ENCODE peak calls at places on chromosomes 11 and 22, in six cellular contexts. D, W, I, V, Q and S are unnamed samples.

GRCh38 chr11:72838691-72839305 is 24.6 kb downstream of the ATG16L2 start:
- DNase-seq in I (peak; percentile 33), D (peak; percentile 59), Q (peak; percentile 57), W (no peak), V (no peak), S (no peak)

GRCh38 chr11:116234989-116235567 is 537.7 kb downstream of the BUD13 start:
- DNase-seq in Q (no peak), D (no peak), I (no peak), W (no peak), V (no peak), S (no peak)

GRCh38 chr22:17159504-17159951 is 451 bp upstream of the HDHD5 start:
- DNase-seq in Q (peak; percentile 37), D (peak; percentile 56), I (peak; percentile 47), W (no peak), V (peak; percentile 47), S (no peak)

GRCh38 chr22:21951931-21952465 is 650 bp downstream of the PPM1F start:
- DNase-seq in V (peak; percentile 46), I (peak; percentile 53), Q (peak; percentile 60), W (peak; percentile 6), D (peak; percentile 39), S (no peak)

GRCh38 chr11:97964332-97965004 is 1056.3 kb upstream of the CNTN5 start:
- DNase-seq in D (no peak), V (no peak), W (no peak), I (no peak), Q (no peak), S (no peak)

GRCh38 chr11:75371930-75372876 is 20.7 kb upstream of the ARRB1 start:
- DNase-seq in Q (no peak), D (peak; percentile 68), W (no peak), I (no peak), V (peak; percentile 78), S (no peak)

GRCh38 chr11:9990221-9990973 is 303.6 kb downstream of the SBF2 start:
- DNase-seq in W (no peak), I (peak; percentile 37), Q (peak; percentile 74), V (no peak), D (peak; percentile 41), S (no peak)

GRCh38 chr11:117916956-117917355 is 12.2 kb downstream of the TMPRSS13 start:
- DNase-seq in D (no peak), I (no peak), W (no peak), Q (no peak), V (no peak), S (no peak)

GRCh38 chr11:46520971-46521745 is 72.7 kb downstream of the AMBRA1 start:
- DNase-seq in V (no peak), W (no peak), D (peak; percentile 65), Q (peak; percentile 79), I (peak; percentile 75), S (peak; percentile 36)

GRCh38 chr22:21082248-21082647 is 36.5 kb downstream of the LRRC74B start:
- DNase-seq in D (peak; percentile 30), W (no peak), Q (no peak), I (peak; percentile 25), V (no peak), S (no peak)

GRCh38 chr11:3841426-3842304 is 906 bp upstream of the RHOG start:
- DNase-seq in V (peak; percentile 82), Q (peak; percentile 91), I (peak; percentile 82), W (peak; percentile 38), D (peak; percentile 84), S (no peak)

GRCh38 chr22:48351376-48352085 is 1476.1 kb downstream of the BRD1 start:
- DNase-seq in W (no peak), D (no peak), I (no peak), V (no peak), Q (no peak), S (no peak)

GRCh38 chr11:115981814-115982471 is 477.7 kb upstream of the CADM1 start:
- DNase-seq in Q (no peak), W (no peak), D (no peak), V (no peak), I (no peak), S (no peak)

GRCh38 chr22:17785185-17786184 is 11.2 kb upstream of the BID start:
- DNase-seq in I (no peak), Q (peak; percentile 33), V (peak; percentile 34), D (peak; percentile 29), W (no peak), S (no peak)

GRCh38 chr22:29259253-29259899 is 8.4 kb downstream of the RHBDD3 start:
- DNase-seq in Q (peak; percentile 12), V (no peak), D (no peak), W (no peak), I (no peak), S (no peak)

GRCh38 chr11:133946541-133947297 is 10.0 kb downstream of the IGSF9B start:
- DNase-seq in V (no peak), Q (no peak), W (no peak), D (no peak), I (no peak), S (no peak)

GRCh38 chr22:39623603-39624500 is 53.3 kb downstream of the CACNA1I start:
- DNase-seq in D (no peak), W (no peak), V (no peak), I (no peak), Q (no peak), S (no peak)

GRCh38 chr11:87156970-87157369 is 119.2 kb downstream of the TMEM135 start:
- DNase-seq in I (no peak), Q (no peak), D (no peak), W (no peak), V (no peak), S (no peak)

GRCh38 chr11:132115454-132115853 is 745.0 kb downstream of the NTM start:
- DNase-seq in D (peak; percentile 81), W (no peak), Q (peak; percentile 52), V (no peak), I (peak; percentile 67), S (no peak)

GRCh38 chr11:70048279-70049024 is 29.7 kb upstream of the ANO1 start:
- DNase-seq in V (peak; percentile 92), Q (peak; percentile 17), D (no peak), W (no peak), I (no peak), S (no peak)

GRCh38 chr22:24205438-24206189 is 24.3 kb downstream of the SUSD2 start:
- DNase-seq in W (no peak), V (no peak), D (no peak), Q (no peak), I (no peak), S (no peak)

GRCh38 chr22:24200616-24201212 is 19.4 kb downstream of the SUSD2 start:
- DNase-seq in V (no peak), W (no peak), D (peak; percentile 64), I (peak; percentile 51), Q (peak; percentile 88), S (peak; percentile 38)

GRCh38 chr22:24198682-24199052 is 17.4 kb downstream of the SUSD2 start:
- DNase-seq in Q (no peak), I (no peak), W (no peak), D (no peak), V (no peak), S (no peak)

GRCh38 chr22:24207264-24208011 is 26.2 kb downstream of the SUSD2 start:
- DNase-seq in D (no peak), W (no peak), V (no peak), Q (no peak), I (no peak), S (no peak)

DNA sequence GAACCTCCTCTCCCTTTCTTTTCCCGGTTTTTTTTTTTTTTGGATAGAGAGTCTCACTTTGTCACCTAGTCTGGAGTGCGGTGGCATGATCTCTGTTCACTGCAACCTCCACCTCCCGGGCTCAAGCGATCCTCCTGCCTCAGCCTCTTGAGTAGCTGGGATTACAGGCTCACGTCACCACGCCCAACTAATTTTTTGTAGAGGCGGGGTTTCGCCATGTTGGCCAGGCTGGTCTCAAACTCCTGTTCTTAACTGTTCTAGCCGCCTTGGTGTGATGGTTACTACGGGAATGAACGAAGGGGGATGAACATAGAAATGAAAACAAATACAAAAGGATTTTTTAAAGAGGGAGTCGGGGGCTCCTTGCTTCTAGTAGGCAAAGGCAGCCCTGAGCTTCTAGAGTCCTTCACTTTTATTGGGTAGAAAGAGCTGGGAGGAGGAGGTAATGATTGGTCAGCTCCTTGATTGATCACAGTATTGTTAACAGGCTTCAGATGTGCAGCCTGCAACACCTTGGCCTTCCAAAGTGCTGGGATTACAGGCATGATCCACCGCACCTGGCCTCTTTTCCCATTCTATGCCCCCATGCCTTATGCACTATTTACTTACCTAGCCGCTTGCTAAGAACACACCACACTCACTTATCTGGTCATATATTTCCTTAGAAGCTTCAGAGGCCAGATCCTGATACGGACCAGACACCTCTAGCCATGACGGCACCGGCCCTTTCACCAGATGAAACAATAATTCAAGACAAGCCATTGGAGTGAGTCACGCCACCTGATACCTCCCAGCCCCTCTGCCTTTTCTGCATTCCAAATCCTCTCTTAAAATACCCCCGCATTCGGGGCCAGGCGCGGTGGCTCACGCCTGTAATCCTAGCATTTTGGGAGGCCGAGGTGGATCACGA is 20.6 kb downstream of the SUSD2 start:
- DNase-seq in V (no peak), Q (peak; percentile 36), D (no peak), W (no peak), I (peak; percentile 35), S (no peak)
- TF ChIP-seq CTCF in V (no peak), Q (no peak), D (no peak), W (no peak), I (no peak), S (no peak)

GRCh38 chr11:125931681-125932080 is 14.2 kb upstream of the VSIG10L2 start:
- DNase-seq in W (no peak), Q (no peak), I (no peak), D (no peak), V (no peak), S (no peak)
- H3K4me3 ChIP-seq in W (no peak overlapping the region), Q (no peak overlapping the region), I (no peak overlapping the region), D (no peak overlapping the region), V (no peak overlapping the region), S (no peak overlapping the region)

DNA sequence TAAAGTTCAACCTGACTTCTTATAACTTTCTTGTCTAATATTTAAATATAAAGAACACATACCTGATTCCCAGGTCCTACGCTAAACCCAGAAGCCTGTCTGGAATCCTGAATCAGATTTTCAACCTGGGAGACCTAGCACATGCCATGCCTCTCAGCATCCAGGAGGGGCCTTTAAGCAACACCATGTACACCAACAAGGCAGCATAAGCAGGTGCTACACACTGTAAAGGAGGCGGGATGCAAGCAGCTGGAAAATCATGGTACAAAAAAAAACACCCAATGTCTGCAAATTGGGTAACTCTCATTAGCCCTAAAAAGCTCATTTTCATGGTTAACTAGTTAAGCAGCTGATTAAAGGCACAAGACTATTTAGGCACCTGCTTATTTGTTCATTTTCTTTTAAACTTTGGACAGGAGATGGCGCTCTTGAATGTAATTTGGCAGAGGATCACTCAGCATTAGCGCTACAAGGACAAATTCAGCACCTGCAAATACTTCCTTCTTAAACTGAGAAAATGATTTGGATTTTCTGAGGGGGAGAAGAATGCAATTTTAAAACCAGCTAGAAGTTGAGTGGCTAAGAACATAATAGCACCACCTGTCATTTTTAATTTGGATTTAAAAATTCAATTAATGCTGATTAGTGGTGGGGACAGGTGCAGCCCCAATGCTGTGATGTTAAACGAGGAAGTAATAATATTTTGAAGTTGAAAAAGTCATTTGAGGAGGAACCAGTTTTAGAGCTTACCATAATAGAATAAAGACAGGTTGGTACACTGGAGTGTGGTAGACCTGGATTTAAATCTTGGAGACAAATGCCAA is 104.0 kb downstream of the FAR1 start:
- DNase-seq in W (peak; percentile 10), I (peak; percentile 62), Q (peak; percentile 84), V (peak; percentile 48), D (peak; percentile 75), S (peak; percentile 1)
- TF ChIP-seq CTCF in W (peak; percentile 46), I (peak; percentile 54), Q (peak; percentile 57), V (peak; percentile 37), D (peak; percentile 39), S (peak; percentile 9)

DNA sequence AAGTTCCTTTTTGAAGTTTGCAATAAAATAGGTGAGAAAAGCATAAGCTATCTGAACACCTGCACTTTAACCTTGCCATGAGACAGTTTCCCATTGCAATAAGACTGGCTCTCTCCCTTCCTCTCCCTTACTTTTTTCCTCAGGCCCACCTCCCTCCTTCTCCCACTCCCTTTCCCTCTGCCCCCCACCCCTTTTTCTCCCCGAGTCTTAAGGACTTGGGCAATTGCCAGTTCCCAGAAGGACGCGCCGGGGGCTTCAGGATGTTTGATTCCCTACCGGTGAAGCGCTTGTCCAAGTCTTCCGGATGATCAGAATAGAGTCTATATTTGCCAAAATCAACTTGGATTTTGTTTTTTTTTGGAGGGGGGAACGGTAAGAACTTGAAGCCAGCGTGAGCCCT is 2.1 kb upstream of the DBX1 start:
- DNase-seq in D (no peak), I (no peak), W (no peak), Q (no peak), V (no peak), S (no peak)
- H3K4me3 ChIP-seq in D (no peak overlapping the region), I (no peak overlapping the region), W (no peak overlapping the region), Q (no peak overlapping the region), V (no peak overlapping the region), S (no peak overlapping the region)